ENCODE peak calls at places on chromosome 12, in six cellular contexts. Z is thoracic aorta, P is Caco-2, I is cardiac muscle cell, Q is PC-3, L is upper lobe of left lung. R is an unnamed sample.

GRCh38 chr12:14950982-14951746 is 10.2 kb downstream of the ARHGDIB start:
- DNase-seq in Z (no peak), P (peak), I (peak), Q (peak), L (no peak), R (no peak)

GRCh38 chr12:94793191-94793595 is 142.8 kb upstream of the TMCC3 start:
- DNase-seq in Z (no peak), P (no peak), I (no peak), Q (no peak), L (no peak), R (no peak)

GRCh38 chr12:85829391-85829790 is 6.8 kb downstream of the RASSF9 start:
- DNase-seq in Z (no peak), P (no peak), I (no peak), Q (peak), L (no peak), R (no peak)

GRCh38 chr12:3200032-3200617 is 122.9 kb downstream of the TSPAN9 start:
- DNase-seq in Z (no peak), P (peak), I (peak), Q (peak), L (no peak), R (no peak)

GRCh38 chr12:28869197-28869596 is 279.9 kb upstream of the FAR2 start:
- DNase-seq in Z (no peak), P (no peak), I (no peak), Q (peak), L (no peak), R (no peak)

GRCh38 chr12:49355913-49356312 is 9.2 kb downstream of the DNAJC22 start:
- DNase-seq in Z (no peak), P (no peak), I (no peak), Q (no peak), L (no peak), R (no peak)

GRCh38 chr12:110983811-110984210 is 63.4 kb upstream of the MYL2 start:
- DNase-seq in Z (no peak), P (no peak), I (no peak), Q (no peak), L (no peak), R (peak)

GRCh38 chr12:108700833-108701450 is 30.4 kb downstream of the CORO1C start:
- DNase-seq in Z (no peak), P (no peak), I (no peak), Q (no peak), L (no peak), R (peak)

GRCh38 chr12:52032431-52032796 is 18.8 kb upstream of the NR4A1 start:
- DNase-seq in Z (peak), P (no peak), I (no peak), Q (peak), L (peak), R (peak)

GRCh38 chr12:28237423-28237822 is 47.2 kb downstream of the CCDC91 start:
- DNase-seq in Z (no peak), P (no peak), I (no peak), Q (peak), L (no peak), R (no peak)

GRCh38 chr12:128852885-128853284 is 393 bp upstream of the GLT1D1 start:
- DNase-seq in Z (no peak), P (no peak), I (no peak), Q (no peak), L (no peak), R (no peak)

GRCh38 chr12:94952325-94952724 is 51.2 kb downstream of the NDUFA12 start:
- DNase-seq in Z (no peak), P (no peak), I (no peak), Q (no peak), L (no peak), R (no peak)

GRCh38 chr12:65568517-65568916 is 255.8 kb upstream of the HMGA2 start:
- DNase-seq in Z (no peak), P (no peak), I (no peak), Q (peak), L (no peak), R (no peak)

GRCh38 chr12:124776126-124776513 is 87.5 kb downstream of the SCARB1 start:
- DNase-seq in Z (no peak), P (no peak), I (no peak), Q (no peak), L (no peak), R (no peak)

GRCh38 chr12:54587315-54587821 is 1.1 kb downstream of the PPP1R1A start:
- DNase-seq in Z (peak), P (no peak), I (peak), Q (no peak), L (no peak), R (no peak)

GRCh38 chr12:78888583-78888982 is 24.0 kb downstream of the SYT1 start:
- DNase-seq in Z (no peak), P (no peak), I (no peak), Q (no peak), L (no peak), R (no peak)

GRCh38 chr12:46500673-46501072 is 128.1 kb upstream of the SLC38A2 start:
- DNase-seq in Z (no peak), P (no peak), I (no peak), Q (no peak), L (no peak), R (no peak)

GRCh38 chr12:83826112-83826511 is 1086.5 kb downstream of the SLC6A15 start:
- DNase-seq in Z (no peak), P (peak), I (peak), Q (peak), L (no peak), R (no peak)

GRCh38 chr12:52415870-52416750 is 10.0 kb upstream of the KRT82 start:
- DNase-seq in Z (no peak), P (no peak), I (no peak), Q (peak), L (no peak), R (no peak)

GRCh38 chr12:108324678-108325358 is 14.3 kb downstream of the CMKLR1 start:
- DNase-seq in Z (no peak), P (no peak), I (no peak), Q (no peak), L (no peak), R (no peak)

GRCh38 chr12:68189766-68190700 is 30.5 kb upstream of the IFNG start:
- DNase-seq in Z (no peak), P (no peak), I (no peak), Q (peak), L (no peak), R (no peak)

DNA sequence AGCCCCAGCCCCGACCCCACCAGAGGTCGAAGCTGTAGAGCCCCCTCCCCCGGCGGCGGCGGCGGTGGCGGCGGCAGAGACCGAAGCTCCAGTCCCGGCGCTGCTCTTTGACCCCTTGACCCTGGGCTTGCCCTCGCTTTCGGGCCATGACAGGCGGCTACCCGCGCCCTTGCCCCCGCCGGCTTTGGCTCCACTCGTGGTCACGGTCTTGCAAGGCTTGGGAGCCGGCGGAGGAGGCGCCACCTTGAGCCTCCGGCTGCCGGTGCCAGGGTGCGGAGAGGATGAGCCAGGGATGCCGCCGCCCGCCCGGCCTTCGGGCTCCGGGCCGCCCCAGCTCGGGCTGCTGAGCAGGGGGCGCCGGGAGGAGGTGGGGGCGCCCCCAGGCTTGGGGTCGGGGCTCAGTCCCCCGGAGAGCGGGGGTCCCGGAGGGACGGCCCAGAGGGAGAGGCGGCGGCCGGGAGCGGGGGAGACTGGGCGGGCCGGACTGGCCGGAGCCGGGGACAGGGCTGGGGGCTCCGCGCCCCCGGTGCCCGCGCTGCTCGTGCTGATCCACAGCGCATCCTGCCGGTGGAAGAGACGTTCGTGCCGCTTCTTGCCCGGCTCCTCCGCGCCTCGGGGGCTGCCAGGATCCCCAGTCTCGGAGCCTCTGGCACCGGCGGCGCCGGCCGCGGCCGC is 938 bp downstream of the AGAP2 start:
- DNase-seq in Z (no peak), P (no peak), I (peak), Q (no peak), L (no peak), R (no peak)
- TF ChIP-seq CTCF in Z (no peak), P (no peak), I (peak), Q (peak), L (no peak), R (peak)

DNA sequence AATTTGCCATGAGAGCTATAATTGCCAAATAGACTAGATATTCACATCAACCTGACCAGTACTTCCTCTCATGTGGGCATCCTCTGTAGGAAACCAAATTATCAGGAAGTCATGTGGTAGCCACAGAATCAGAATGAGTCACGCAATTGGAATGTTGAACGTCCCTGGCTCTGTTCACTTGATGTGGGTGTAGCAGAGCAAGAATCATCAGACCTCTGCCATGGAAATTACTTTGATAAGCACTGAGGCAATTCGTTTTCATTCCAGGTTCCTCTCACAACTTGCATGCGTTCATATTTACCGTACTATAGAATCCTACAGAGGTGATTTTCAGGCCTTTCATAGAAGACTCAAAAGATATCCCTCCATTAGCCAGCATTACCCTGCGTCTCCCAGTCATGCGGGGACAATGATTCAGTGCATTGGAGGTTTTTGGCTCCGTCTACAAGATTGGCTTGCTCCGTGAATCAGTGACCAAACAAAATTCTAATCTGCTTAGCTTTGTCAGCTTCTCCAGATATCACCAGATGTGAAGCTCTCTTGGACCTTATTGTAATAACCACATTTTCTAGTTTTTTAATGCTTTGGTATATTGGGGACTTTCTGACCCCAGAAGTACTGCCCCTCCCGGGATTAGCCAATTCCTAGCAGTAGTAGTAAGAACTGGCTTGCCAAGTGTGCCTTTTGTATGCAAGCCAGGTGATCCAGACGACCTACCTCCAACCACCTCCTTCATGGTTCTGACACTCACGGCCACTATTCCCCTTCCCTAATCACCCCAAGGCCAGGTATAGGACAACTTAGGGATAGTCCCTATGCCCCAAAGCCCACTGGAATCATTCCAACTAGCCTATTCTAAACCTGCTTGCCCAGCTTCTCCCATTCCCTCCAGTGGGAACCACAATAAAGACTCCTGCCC is 133.4 kb downstream of the KICS2 start:
- DNase-seq in Z (no peak), P (peak), I (peak), Q (peak), L (peak), R (no peak)
- H3K4me3 ChIP-seq in Z (peak), P (no peak), I (no peak), Q (peak), L (no peak), R (no peak)

GRCh38 chr12:59803735-59804134 is 207.9 kb downstream of the SLC16A7 start:
- DNase-seq in Z (no peak), P (no peak), I (no peak), Q (peak), L (no peak), R (no peak)

GRCh38 chr12:59812716-59813115 is 216.9 kb downstream of the SLC16A7 start:
- DNase-seq in Z (no peak), P (no peak), I (no peak), Q (no peak), L (no peak), R (no peak)

GRCh38 chr12:59811991-59812390 is 216.2 kb downstream of the SLC16A7 start:
- DNase-seq in Z (no peak), P (no peak), I (no peak), Q (no peak), L (no peak), R (no peak)

DNA sequence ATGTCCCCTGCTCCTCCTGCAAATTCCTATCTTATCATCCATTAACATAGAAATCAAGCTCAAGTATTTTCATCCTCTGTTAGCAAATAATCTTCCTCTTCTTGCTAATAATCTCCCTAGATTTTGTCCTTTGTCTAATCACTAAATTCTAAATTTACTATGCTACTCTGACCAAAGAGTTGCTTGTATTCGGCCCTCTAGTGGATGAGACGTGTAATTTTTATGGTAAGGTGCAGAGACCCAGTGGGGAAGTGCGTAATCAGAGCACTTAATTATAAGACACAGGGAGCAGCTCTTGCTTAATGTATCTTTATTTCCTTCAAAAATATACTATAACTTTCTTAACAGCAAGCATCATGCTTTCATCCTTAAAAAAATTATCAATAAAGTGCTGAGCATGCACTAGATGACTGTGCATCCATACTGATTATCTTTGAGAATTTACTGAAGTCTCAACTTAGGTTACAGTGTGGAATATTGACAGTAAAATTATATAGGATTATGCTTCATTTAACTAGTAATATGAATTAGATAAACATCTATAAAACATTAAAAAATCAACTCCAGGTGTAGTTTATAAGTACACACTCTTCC is 212.6 kb downstream of the SLC16A7 start:
- DNase-seq in Z (no peak), P (no peak), I (peak), Q (peak), L (no peak), R (no peak)
- TF ChIP-seq CTCF in Z (peak), P (peak), I (peak), Q (peak), L (peak), R (peak)

GRCh38 chr12:113058553-113058952 is 2.0 kb downstream of the DTX1 start:
- DNase-seq in Z (no peak), P (no peak), I (no peak), Q (no peak), L (no peak), R (no peak)
- H3K4me3 ChIP-seq in Z (no peak), P (no peak), I (no peak), Q (no peak), L (no peak), R (no peak)

GRCh38 chr12:104457746-104458644 is 1.2 kb downstream of the CHST11 start:
- DNase-seq in Z (no peak), P (peak), I (peak), Q (peak), L (peak), R (no peak)
- TF ChIP-seq CTCF in Z (no peak), P (no peak), I (peak), Q (no peak), L (peak), R (no peak)

GRCh38 chr12:138898-139534 is 72.4 kb downstream of the IQSEC3 start:
- DNase-seq in Z (no peak), P (no peak), I (no peak), Q (no peak), L (no peak), R (no peak)
- H3K4me3 ChIP-seq in Z (peak), P (no peak), I (no peak), Q (no peak), L (no peak), R (no peak)

DNA sequence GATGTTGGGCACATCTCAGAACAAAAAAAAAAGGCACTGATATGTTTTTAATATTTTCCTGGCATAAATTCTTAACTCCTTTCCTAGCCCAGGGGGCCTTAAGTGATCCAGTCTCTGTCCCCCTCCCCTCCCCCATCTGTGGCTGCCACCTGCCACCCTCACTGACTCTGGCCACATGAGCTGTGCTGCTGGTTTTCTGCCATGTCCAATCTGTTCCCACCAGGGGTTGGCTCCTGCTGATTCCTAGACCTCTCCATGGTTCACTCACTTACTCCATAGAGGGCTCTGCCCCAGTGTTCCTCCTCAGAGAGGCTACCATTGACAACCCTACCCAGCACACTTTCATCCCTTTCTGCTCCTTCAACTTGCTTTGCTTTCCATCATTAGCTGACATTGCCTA is 163.3 kb downstream of the SSPN start:
- DNase-seq in Z (no peak), P (no peak), I (no peak), Q (no peak), L (no peak), R (no peak)
- TF ChIP-seq CTCF in Z (no peak), P (no peak), I (no peak), Q (no peak), L (no peak), R (no peak)

GRCh38 chr12:113899844-113900471 is 66.2 kb downstream of the RBM19 start:
- DNase-seq in Z (no peak), P (no peak), I (no peak), Q (no peak), L (no peak), R (no peak)
- H3K4me3 ChIP-seq in Z (no peak), P (no peak), I (no peak), Q (no peak), L (no peak), R (no peak)

DNA sequence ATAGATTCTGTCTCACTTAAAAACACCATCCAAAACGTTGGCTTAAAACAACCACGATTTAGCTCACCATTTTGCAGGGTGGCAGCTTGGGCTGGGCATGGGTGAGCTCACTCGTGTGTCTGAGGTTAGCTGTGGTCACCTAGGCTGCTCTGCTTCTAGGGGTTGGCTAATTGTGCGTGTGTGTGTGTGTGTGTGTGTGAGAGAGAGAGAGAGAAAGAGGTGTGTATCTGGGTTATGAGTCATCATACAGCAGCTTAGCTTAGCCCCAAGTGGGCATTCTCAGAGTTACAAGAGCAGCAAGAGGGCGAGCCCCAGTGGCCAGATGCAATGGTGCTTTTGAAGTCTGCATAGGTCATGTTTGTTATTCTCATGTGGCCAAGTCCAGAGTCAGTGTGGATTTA is 6.0 kb downstream of the FBXW8 start:
- DNase-seq in Z (no peak), P (peak), I (peak), Q (peak), L (peak), R (no peak)
- TF ChIP-seq CTCF in Z (no peak), P (no peak), I (peak), Q (peak), L (peak), R (no peak)

DNA sequence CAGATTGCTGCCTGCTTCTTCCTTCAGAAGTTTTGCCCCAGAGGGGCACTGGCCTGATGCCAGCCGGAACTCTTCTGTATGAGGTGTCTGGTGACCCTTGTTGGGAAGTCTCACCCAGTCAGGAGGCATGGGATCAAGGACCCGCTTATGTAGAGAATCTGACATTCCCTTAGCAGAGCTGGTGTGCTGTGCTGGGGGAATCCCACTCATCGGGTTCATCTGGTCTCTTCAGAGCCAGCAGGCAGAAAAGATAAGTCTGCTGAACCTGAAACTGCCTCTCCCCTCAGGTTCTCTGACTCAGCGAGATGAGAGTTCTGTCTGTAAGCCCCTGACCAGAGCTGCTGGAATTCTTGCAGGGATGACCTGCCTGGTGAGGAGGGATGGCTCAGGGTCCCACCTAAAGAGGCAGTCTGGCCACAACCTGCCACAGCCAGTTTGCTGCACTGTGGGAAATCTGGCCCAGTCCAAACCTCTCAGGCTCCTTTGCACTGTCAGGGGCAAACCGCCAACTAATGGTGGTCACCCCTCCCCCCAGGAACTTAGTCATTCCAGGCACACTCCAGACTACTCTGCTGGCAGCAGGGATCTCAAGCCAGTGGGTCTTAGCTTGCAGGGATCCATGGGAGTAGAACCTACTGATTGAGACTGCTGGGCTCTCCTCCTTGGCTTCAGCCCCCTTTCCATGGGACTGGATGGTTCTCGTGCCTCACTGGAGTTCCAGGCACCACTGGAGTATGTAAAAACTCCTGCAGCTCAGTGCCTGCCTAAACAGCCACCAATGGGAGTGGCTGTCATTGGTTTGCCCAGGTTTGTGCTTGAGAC is 4.1 kb downstream of the CLEC2D start:
- DNase-seq in Z (no peak), P (no peak), I (peak), Q (peak), L (peak), R (peak)
- H3K4me3 ChIP-seq in Z (no peak), P (no peak), I (no peak), Q (no peak), L (no peak), R (no peak)